ENCODE peak calls at places on chromosomes 2 and 18, in six cellular contexts. B is GM04504, F is progenitor cell of endocrine pancreas, W is HFFc6, V is mucosa of descending colon, R is AG09309. M is an unnamed sample.

GRCh38 chr2:64582774-64583340 is 58.7 kb downstream of the AFTPH start:
- DNase-seq in V (no peak), F (no peak), W (no peak), B (no peak), R (no peak), M (no peak)

GRCh38 chr2:119549236-119549635 is 5.0 kb downstream of the CFAP221 start:
- DNase-seq in F (no peak), R (peak), W (no peak), B (peak), V (no peak), M (no peak)

GRCh38 chr2:240919786-240920782 is 13.9 kb downstream of the CROCC2 start:
- DNase-seq in V (no peak), B (no peak), R (no peak), F (peak), W (no peak), M (no peak)

GRCh38 chr2:229930656-229931055 is 8.4 kb downstream of the FBXO36 start:
- DNase-seq in B (no peak), V (no peak), F (no peak), W (no peak), R (no peak), M (no peak)

GRCh38 chr2:111071480-111072143 is 49.1 kb upstream of the BCL2L11 start:
- DNase-seq in F (no peak), R (peak), V (no peak), B (peak), W (peak), M (no peak)

GRCh38 chr2:85420743-85421705 is 2.5 kb downstream of the SH2D6 start:
- DNase-seq in B (no peak), R (no peak), F (peak), V (peak), W (peak), M (peak)

GRCh38 chr2:237732790-237733349 is 65.7 kb upstream of the RBM44 start:
- DNase-seq in V (peak), W (no peak), F (no peak), R (no peak), B (no peak), M (no peak)

GRCh38 chr2:241912021-241912555 is 42.6 kb downstream of the RTP5 start:
- DNase-seq in W (no peak), V (no peak), F (no peak), R (no peak), B (no peak), M (no peak)

GRCh38 chr2:180291552-180292421 is 284.7 kb upstream of the CWC22 start:
- DNase-seq in V (no peak), W (no peak), R (no peak), B (no peak), F (no peak), M (no peak)

GRCh38 chr2:239555566-239555895 is 154.7 kb upstream of the HDAC4 start:
- DNase-seq in R (no peak), F (no peak), B (no peak), W (no peak), V (no peak), M (no peak)

GRCh38 chr2:73907840-73908452 is 15.1 kb downstream of the ACTG2 start:
- DNase-seq in W (no peak), R (peak), V (no peak), B (peak), F (no peak), M (no peak)

GRCh38 chr2:141517852-141518421 is 612.9 kb downstream of the LRP1B start:
- DNase-seq in V (no peak), R (no peak), B (no peak), W (no peak), F (no peak), M (no peak)

GRCh38 chr2:81087646-81088045 is 783.1 kb upstream of the LRRTM1 start:
- DNase-seq in F (no peak), B (no peak), V (no peak), R (no peak), W (no peak), M (no peak)

GRCh38 chr2:100376836-100377235 is 40.6 kb downstream of the CHST10 start:
- DNase-seq in F (no peak), V (no peak), R (no peak), B (no peak), W (no peak), M (no peak)

GRCh38 chr2:101478561-101479001 is 3.7 kb upstream of the RFX8 start:
- DNase-seq in R (no peak), V (no peak), F (no peak), B (no peak), W (peak), M (no peak)

GRCh38 chr2:19714926-19715325 is 186.9 kb downstream of the TTC32 start:
- DNase-seq in W (no peak), R (peak), B (no peak), F (no peak), V (no peak), M (no peak)

GRCh38 chr2:19021100-19021476 is 337.3 kb downstream of the OSR1 start:
- DNase-seq in V (no peak), F (no peak), W (peak), B (peak), R (peak), M (no peak)

GRCh38 chr2:143684731-143685364 is 555.6 kb downstream of the ARHGAP15 start:
- DNase-seq in V (no peak), W (no peak), B (no peak), R (no peak), F (no peak), M (no peak)

GRCh38 chr2:18117592-18117991 is 239.1 kb downstream of the KCNS3 start:
- DNase-seq in W (peak), B (no peak), R (peak), F (no peak), V (peak), M (no peak)

GRCh38 chr18:78696698-78697435 is 282.8 kb upstream of the SALL3 start:
- DNase-seq in F (no peak), B (no peak), V (no peak), W (no peak), R (no peak), M (no peak)

GRCh38 chr2:217802876-217803638 is 199.7 kb downstream of the TNS1 start:
- DNase-seq in R (no peak), F (no peak), V (no peak), W (no peak), B (no peak), M (no peak)

GRCh38 chr18:13520306-13520705 is 206.1 kb downstream of the FAM210A start:
- DNase-seq in R (no peak), V (no peak), F (no peak), W (no peak), B (no peak), M (no peak)

GRCh38 chr2:222959358-222959757 is 92.6 kb upstream of the KCNE4 start:
- DNase-seq in V (no peak), F (no peak), W (peak), B (peak), R (peak), M (peak)

GRCh38 chr2:120346667-120347358 is 877 bp downstream of the INHBB start:
- DNase-seq in W (peak), R (peak), B (no peak), F (no peak), V (no peak), M (no peak)

GRCh38 chr18:43592268-43592667 is 315.0 kb upstream of the SYT4 start:
- DNase-seq in R (no peak), V (no peak), F (no peak), W (no peak), B (no peak), M (no peak)

GRCh38 chr2:213232649-213233437 is 51.4 kb upstream of the SPAG16 start:
- DNase-seq in V (no peak), W (peak), B (no peak), F (no peak), R (no peak), M (no peak)

GRCh38 chr2:166539340-166540162 is 45.5 kb upstream of the SCN7A start:
- DNase-seq in R (peak), B (peak), F (peak), V (no peak), W (peak), M (no peak)

GRCh38 chr2:155157065-155157464 is 458.6 kb downstream of the KCNJ3 start:
- DNase-seq in R (no peak), F (no peak), B (no peak), W (no peak), V (no peak), M (no peak)

GRCh38 chr18:41745166-41746049 is 209.6 kb upstream of the PIK3C3 start:
- DNase-seq in F (peak), W (peak), V (peak), R (no peak), B (no peak), M (peak)

GRCh38 chr2:219179601-219180465 is 1.8 kb downstream of the RETREG2 start:
- DNase-seq in F (no peak), W (no peak), R (no peak), V (no peak), B (no peak), M (no peak)

M was measured in mesothelial cell of epicardium.